ENCODE peak calls at places on chromosomes 11 and 22, in eight cellular contexts. G, F, E, L, R, C, Z and Q are unnamed samples.

GRCh38 chr11:134554106-134554505 is 142.1 kb upstream of the B3GAT1 start:
- DNase-seq in E (no peak), F (no peak), R (no peak), C (no peak), G (no peak), L (no peak), Z (no peak), Q (no peak)

GRCh38 chr11:74820763-74821162 is 72.1 kb downstream of the RNF169 start:
- DNase-seq in G (no peak), E (peak; percentile 50), R (no peak), C (no peak), L (peak; percentile 20), F (no peak), Z (no peak), Q (no peak)

GRCh38 chr11:134643519-134644042 is 231.5 kb upstream of the B3GAT1 start:
- DNase-seq in Z (no peak), E (no peak), R (no peak), L (no peak), C (no peak), G (no peak), F (no peak), Q (no peak)

GRCh38 chr22:45007946-45008852 is 1.6 kb downstream of the PHF21B start:
- DNase-seq in R (no peak), F (peak; percentile 60), C (no peak), Z (no peak), E (no peak), G (peak; percentile 45), L (no peak), Q (peak; percentile 42)

GRCh38 chr11:44936527-44936926 is 14.2 kb downstream of the TP53I11 start:
- DNase-seq in C (peak; percentile 74), F (peak; percentile 81), G (peak; percentile 85), R (peak; percentile 84), Z (peak; percentile 55), L (peak; percentile 62), E (peak; percentile 68), Q (peak; percentile 75)

GRCh38 chr11:73645972-73646631 is at the start of gene PLEKHB1:
- DNase-seq in L (no peak), G (no peak), E (no peak), F (peak; percentile 88), C (no peak), Z (no peak), R (no peak), Q (no peak)

GRCh38 chr11:64741393-64742086 is 2.4 kb downstream of the RASGRP2 start:
- DNase-seq in Z (no peak), R (no peak), L (no peak), E (no peak), F (peak; percentile 66), G (no peak), C (no peak), Q (no peak)

GRCh38 chr22:48781868-48782267 is 1045.8 kb downstream of the BRD1 start:
- DNase-seq in F (no peak), L (no peak), E (no peak), C (no peak), G (no peak), Z (no peak), R (no peak), Q (no peak)

GRCh38 chr11:92866679-92867282 is 102.7 kb upstream of the MTNR1B start:
- DNase-seq in E (no peak), G (no peak), C (no peak), L (no peak), R (no peak), F (no peak), Z (no peak), Q (no peak)

GRCh38 chr11:122671270-122671906 is 15.9 kb downstream of the UBASH3B start:
- DNase-seq in R (no peak), Z (no peak), F (no peak), G (no peak), C (no peak), L (no peak), E (no peak), Q (peak; percentile 53)

GRCh38 chr11:84899740-84900139 is 727.4 kb downstream of the DLG2 start:
- DNase-seq in Z (no peak), G (no peak), C (no peak), F (peak; percentile 44), E (no peak), R (no peak), L (no peak), Q (no peak)

GRCh38 chr11:126059238-126059761 is 3.4 kb downstream of the CDON start:
- DNase-seq in L (no peak), E (no peak), R (no peak), Z (no peak), G (no peak), C (no peak), F (no peak), Q (no peak)